ENCODE peak calls at places on chromosomes 11 and 22, in five cellular contexts. One of them, this sample, is unnamed.

GRCh38 chr11:119873761-119874421 is 144.9 kb upstream of the NECTIN1 start:
- DNase-seq in colonic mucosa: no peak
- DNase-seq in osteoblast: no peak
- DNase-seq in Peyer's patch: no peak
- DNase-seq in suprapubic skin: no peak
- DNase-seq in this sample: no peak

GRCh38 chr11:12154871-12155668 is 44.7 kb downstream of the MICAL2 start:
- DNase-seq in suprapubic skin: no peak
- DNase-seq in Peyer's patch: no peak
- DNase-seq in osteoblast: no peak
- DNase-seq in colonic mucosa: no peak
- DNase-seq in this sample: no peak

GRCh38 chr11:30683176-30683575 is 97.0 kb upstream of the MPPED2 start:
- DNase-seq in osteoblast: peak; percentile 17
- DNase-seq in Peyer's patch: no peak
- DNase-seq in suprapubic skin: no peak
- DNase-seq in colonic mucosa: no peak
- DNase-seq in this sample: peak; percentile 1

GRCh38 chr11:117730256-117730800 is 66.7 kb downstream of the DSCAML1 start:
- DNase-seq in Peyer's patch: no peak
- DNase-seq in colonic mucosa: no peak
- DNase-seq in osteoblast: no peak
- DNase-seq in suprapubic skin: no peak
- DNase-seq in this sample: no peak

GRCh38 chr11:130051077-130051476 is 18.6 kb upstream of the APLP2 start:
- DNase-seq in suprapubic skin: no peak
- DNase-seq in Peyer's patch: no peak
- DNase-seq in osteoblast: no peak
- DNase-seq in colonic mucosa: no peak
- DNase-seq in this sample: peak; percentile 51

GRCh38 chr11:1233351-1234053 is 10.6 kb downstream of the MUC5B start:
- DNase-seq in Peyer's patch: no peak
- DNase-seq in osteoblast: peak; percentile 80
- DNase-seq in colonic mucosa: peak; percentile 88
- DNase-seq in suprapubic skin: peak; percentile 52
- DNase-seq in this sample: no peak

GRCh38 chr22:49023879-49024774 is 803.5 kb downstream of the BRD1 start:
- DNase-seq in osteoblast: peak; percentile 45
- DNase-seq in colonic mucosa: no peak
- DNase-seq in Peyer's patch: no peak
- DNase-seq in suprapubic skin: peak; percentile 53
- DNase-seq in this sample: no peak

GRCh38 chr11:36139767-36140166 is 149.5 kb downstream of the COMMD9 start:
- DNase-seq in colonic mucosa: no peak
- DNase-seq in Peyer's patch: no peak
- DNase-seq in suprapubic skin: no peak
- DNase-seq in osteoblast: no peak
- DNase-seq in this sample: no peak

GRCh38 chr11:32586576-32587190 is 3.1 kb downstream of the EIF3M start:
- DNase-seq in Peyer's patch: no peak
- DNase-seq in osteoblast: peak; percentile 88
- DNase-seq in suprapubic skin: no peak
- DNase-seq in colonic mucosa: no peak
- DNase-seq in this sample: peak; percentile 21

GRCh38 chr22:24981066-24981465 is 28.6 kb downstream of the KIAA1671 start:
- DNase-seq in Peyer's patch: no peak
- DNase-seq in osteoblast: peak; percentile 42
- DNase-seq in suprapubic skin: no peak
- DNase-seq in colonic mucosa: no peak
- DNase-seq in this sample: no peak

GRCh38 chr22:24984122-24984521 is 31.6 kb downstream of the KIAA1671 start:
- DNase-seq in suprapubic skin: no peak
- DNase-seq in Peyer's patch: no peak
- DNase-seq in colonic mucosa: no peak
- DNase-seq in osteoblast: no peak
- DNase-seq in this sample: no peak

GRCh38 chr22:24983151-24983550 is 30.6 kb downstream of the KIAA1671 start:
- DNase-seq in suprapubic skin: no peak
- DNase-seq in osteoblast: no peak
- DNase-seq in colonic mucosa: no peak
- DNase-seq in Peyer's patch: no peak
- DNase-seq in this sample: no peak

GRCh38 chr22:24981656-24982055 is 29.1 kb downstream of the KIAA1671 start:
- DNase-seq in colonic mucosa: no peak
- DNase-seq in Peyer's patch: no peak
- DNase-seq in suprapubic skin: no peak
- DNase-seq in osteoblast: no peak
- DNase-seq in this sample: no peak

DNA sequence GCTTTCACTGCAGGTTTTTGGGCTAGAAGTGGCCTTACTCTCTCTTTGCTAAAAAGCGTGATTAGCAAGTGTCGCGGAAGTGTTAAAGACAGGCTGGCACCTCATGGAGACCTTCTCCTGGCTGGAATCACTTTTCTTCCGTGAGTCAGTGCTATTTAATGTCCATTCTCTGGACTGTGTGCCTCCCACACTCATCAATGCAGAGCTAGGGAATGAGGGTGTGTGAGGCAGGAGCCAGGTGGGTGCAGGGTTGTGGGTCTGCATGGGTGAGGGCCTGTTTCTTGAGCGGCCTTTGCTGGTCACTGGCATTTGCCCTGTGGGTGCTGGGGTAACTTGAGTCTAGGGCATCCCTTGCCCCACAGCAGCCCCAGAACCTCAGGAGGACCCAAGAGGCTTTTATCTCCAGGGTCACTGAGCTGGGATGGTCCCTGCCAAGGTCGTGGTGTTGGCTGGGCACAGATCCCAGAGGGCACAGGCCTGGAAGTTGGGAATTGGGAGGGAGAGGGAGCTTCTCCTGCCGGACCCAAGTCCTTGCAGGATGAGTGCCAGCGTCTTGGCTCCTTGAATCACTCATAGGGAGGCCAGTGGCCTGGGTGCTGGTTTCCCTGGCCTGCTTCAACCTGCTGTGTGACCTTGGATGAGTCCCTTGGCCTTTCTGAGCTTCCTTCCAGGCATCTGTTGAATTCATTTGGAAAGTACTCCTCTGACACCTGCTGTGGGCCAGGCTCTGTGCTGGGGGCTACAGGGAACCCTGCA is 30.0 kb downstream of the KIAA1671 start:
- DNase-seq in osteoblast: peak; percentile 48
- DNase-seq in colonic mucosa: no peak
- DNase-seq in Peyer's patch: no peak
- DNase-seq in suprapubic skin: no peak
- DNase-seq in this sample: no peak
- H3K4me3 ChIP-seq in osteoblast: no peak overlapping the region
- H3K4me3 ChIP-seq in colonic mucosa: no peak overlapping the region
- H3K4me3 ChIP-seq in Peyer's patch: no peak overlapping the region
- H3K4me3 ChIP-seq in suprapubic skin: no peak overlapping the region
- H3K4me3 ChIP-seq in this sample: no peak overlapping the region

GRCh38 chr22:22109693-22110466 is 127.3 kb upstream of the TOP3B start:
- DNase-seq in Peyer's patch: no peak
- DNase-seq in suprapubic skin: no peak
- DNase-seq in osteoblast: no peak
- DNase-seq in colonic mucosa: no peak
- DNase-seq in this sample: no peak
- TF ChIP-seq CTCF in Peyer's patch: no peak
- TF ChIP-seq CTCF in suprapubic skin: no peak
- TF ChIP-seq CTCF in osteoblast: no peak
- TF ChIP-seq CTCF in colonic mucosa: no peak
- TF ChIP-seq CTCF in this sample: no peak

GRCh38 chr11:64875369-64876225 is 2.8 kb downstream of the EHD1 start:
- DNase-seq in osteoblast: no peak
- DNase-seq in Peyer's patch: peak; percentile 37
- DNase-seq in colonic mucosa: no peak
- DNase-seq in suprapubic skin: no peak
- DNase-seq in this sample: no peak

GRCh38 chr11:64874308-64874707 is 4.1 kb downstream of the EHD1 start:
- DNase-seq in suprapubic skin: no peak
- DNase-seq in colonic mucosa: no peak
- DNase-seq in osteoblast: no peak
- DNase-seq in Peyer's patch: peak; percentile 85
- DNase-seq in this sample: no peak

GRCh38 chr11:64876226-64876750 is 2.1 kb downstream of the EHD1 start:
- DNase-seq in suprapubic skin: no peak
- DNase-seq in colonic mucosa: no peak
- DNase-seq in Peyer's patch: peak; percentile 33
- DNase-seq in osteoblast: no peak
- DNase-seq in this sample: no peak

GRCh38 chr11:64872790-64873488 is 5.5 kb downstream of the EHD1 start:
- DNase-seq in colonic mucosa: peak; percentile 36
- DNase-seq in osteoblast: no peak
- DNase-seq in suprapubic skin: no peak
- DNase-seq in Peyer's patch: no peak
- DNase-seq in this sample: no peak

GRCh38 chr11:64874841-64875240 is 3.6 kb downstream of the EHD1 start:
- DNase-seq in osteoblast: no peak
- DNase-seq in colonic mucosa: no peak
- DNase-seq in suprapubic skin: no peak
- DNase-seq in Peyer's patch: no peak
- DNase-seq in this sample: no peak
- H3K4me3 ChIP-seq in osteoblast: no peak overlapping the region
- H3K4me3 ChIP-seq in colonic mucosa: no peak overlapping the region
- H3K4me3 ChIP-seq in suprapubic skin: peak overlapping the region; percentile 95
- H3K4me3 ChIP-seq in Peyer's patch: peak overlapping the region; percentile 78
- H3K4me3 ChIP-seq in this sample: peak overlapping the region; percentile 28

GRCh38 chr22:42074153-42074750 is at the start of gene PHETA2:
- DNase-seq in osteoblast: peak; percentile 91
- DNase-seq in colonic mucosa: peak; percentile 65
- DNase-seq in Peyer's patch: peak; percentile 58
- DNase-seq in suprapubic skin: peak; percentile 80
- DNase-seq in this sample: peak; percentile 58
- TF ChIP-seq CTCF in osteoblast: peak; percentile 35
- TF ChIP-seq CTCF in colonic mucosa: peak; percentile 45
- TF ChIP-seq CTCF in Peyer's patch: peak; percentile 48
- TF ChIP-seq CTCF in suprapubic skin: peak; percentile 30
- TF ChIP-seq CTCF in this sample: peak; percentile 43

GRCh38 chr22:29152381-29153138 is 53.1 kb upstream of the EMID1 start:
- DNase-seq in colonic mucosa: peak; percentile 51
- DNase-seq in suprapubic skin: peak; percentile 57
- DNase-seq in osteoblast: no peak
- DNase-seq in Peyer's patch: no peak
- DNase-seq in this sample: no peak

GRCh38 chr22:29152045-29152380 is 53.7 kb upstream of the EMID1 start:
- DNase-seq in osteoblast: peak; percentile 80
- DNase-seq in colonic mucosa: no peak
- DNase-seq in Peyer's patch: no peak
- DNase-seq in suprapubic skin: no peak
- DNase-seq in this sample: no peak

GRCh38 chr22:29156507-29156906 is 49.2 kb upstream of the EMID1 start:
- DNase-seq in suprapubic skin: peak; percentile 36
- DNase-seq in Peyer's patch: no peak
- DNase-seq in osteoblast: peak; percentile 85
- DNase-seq in colonic mucosa: no peak
- DNase-seq in this sample: no peak

GRCh38 chr22:29155966-29156365 is 49.7 kb upstream of the EMID1 start:
- DNase-seq in Peyer's patch: no peak
- DNase-seq in suprapubic skin: peak; percentile 50
- DNase-seq in colonic mucosa: no peak
- DNase-seq in osteoblast: no peak
- DNase-seq in this sample: no peak

GRCh38 chr22:29154364-29155048 is 51.2 kb upstream of the EMID1 start:
- DNase-seq in osteoblast: peak; percentile 91
- DNase-seq in Peyer's patch: no peak
- DNase-seq in colonic mucosa: peak; percentile 74
- DNase-seq in suprapubic skin: peak; percentile 84
- DNase-seq in this sample: peak; percentile 67
- H3K4me3 ChIP-seq in osteoblast: peak overlapping the region; percentile 51
- H3K4me3 ChIP-seq in Peyer's patch: peak overlapping the region; percentile 22
- H3K4me3 ChIP-seq in colonic mucosa: no peak overlapping the region
- H3K4me3 ChIP-seq in suprapubic skin: peak overlapping the region; percentile 31
- H3K4me3 ChIP-seq in this sample: peak overlapping the region; percentile 1

DNA sequence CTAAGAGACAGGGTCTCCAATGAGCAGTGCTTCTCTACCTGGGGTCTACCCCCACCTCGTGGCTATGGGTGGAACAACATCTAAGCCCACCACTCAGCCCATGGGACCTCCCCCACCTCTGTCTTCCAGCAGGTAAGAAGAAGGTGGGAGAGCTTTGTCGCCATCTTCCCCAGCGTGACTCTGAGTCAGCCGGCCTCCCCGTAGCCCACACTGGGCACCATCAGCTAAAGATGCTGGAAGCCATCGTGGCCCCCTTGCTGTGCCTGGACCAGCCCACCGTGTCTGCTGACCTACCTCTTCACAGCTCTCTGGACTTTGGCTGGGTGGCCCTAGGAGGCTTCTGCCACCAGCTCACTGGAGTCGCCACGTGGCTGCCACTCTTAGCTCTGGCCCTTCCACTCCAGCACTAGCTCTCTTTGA is 954 bp downstream of the C11orf86 start:
- DNase-seq in suprapubic skin: no peak
- DNase-seq in colonic mucosa: no peak
- DNase-seq in osteoblast: peak; percentile 18
- DNase-seq in Peyer's patch: no peak
- DNase-seq in this sample: peak; percentile 42
- TF ChIP-seq CTCF in suprapubic skin: no peak
- TF ChIP-seq CTCF in colonic mucosa: peak; percentile 27
- TF ChIP-seq CTCF in osteoblast: peak; percentile 70
- TF ChIP-seq CTCF in Peyer's patch: peak; percentile 59
- TF ChIP-seq CTCF in this sample: peak; percentile 83

DNA sequence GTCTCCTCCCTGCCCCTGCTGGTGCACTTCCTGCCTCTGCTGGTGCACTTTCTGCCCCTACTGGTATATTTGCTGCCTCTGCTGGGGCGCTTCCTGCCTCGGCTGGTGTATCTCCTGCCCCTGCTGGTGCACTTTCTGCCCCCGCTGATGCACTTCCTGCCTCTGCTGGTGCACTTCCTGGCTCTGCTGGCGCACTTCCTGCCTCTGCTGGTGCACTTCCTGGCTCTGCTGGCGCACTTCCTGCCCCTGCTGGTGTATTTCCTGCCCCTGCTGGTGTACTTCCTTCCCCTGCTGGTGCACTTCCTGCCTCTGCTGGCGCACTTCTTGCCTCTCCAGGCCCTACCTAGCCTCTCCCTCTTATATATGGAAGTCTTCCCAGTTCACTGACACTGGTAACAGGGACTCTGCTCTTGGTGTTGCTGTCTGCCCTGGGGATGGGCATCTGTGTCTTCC is 10.1 kb downstream of the MTFP1 start:
- DNase-seq in colonic mucosa: peak; percentile 35
- DNase-seq in osteoblast: no peak
- DNase-seq in suprapubic skin: no peak
- DNase-seq in Peyer's patch: peak; percentile 80
- DNase-seq in this sample: no peak
- H3K4me3 ChIP-seq in colonic mucosa: no peak overlapping the region
- H3K4me3 ChIP-seq in osteoblast: no peak overlapping the region
- H3K4me3 ChIP-seq in suprapubic skin: no peak overlapping the region
- H3K4me3 ChIP-seq in Peyer's patch: no peak overlapping the region
- H3K4me3 ChIP-seq in this sample: no peak overlapping the region

GRCh38 chr22:24426436-24426835 is 963 bp upstream of the ADORA2A start:
- DNase-seq in osteoblast: peak; percentile 68
- DNase-seq in Peyer's patch: no peak
- DNase-seq in colonic mucosa: no peak
- DNase-seq in suprapubic skin: no peak
- DNase-seq in this sample: no peak

GRCh38 chr22:24426859-24427499 is 420 bp upstream of the ADORA2A start:
- DNase-seq in colonic mucosa: no peak
- DNase-seq in osteoblast: peak; percentile 75
- DNase-seq in Peyer's patch: no peak
- DNase-seq in suprapubic skin: no peak
- DNase-seq in this sample: no peak

GRCh38 chr22:24429411-24430365 is 2.3 kb downstream of the ADORA2A start:
- DNase-seq in Peyer's patch: no peak
- DNase-seq in osteoblast: peak; percentile 89
- DNase-seq in colonic mucosa: no peak
- DNase-seq in suprapubic skin: peak; percentile 61
- DNase-seq in this sample: no peak

GRCh38 chr22:24428751-24429410 is 1.5 kb downstream of the ADORA2A start:
- DNase-seq in suprapubic skin: no peak
- DNase-seq in Peyer's patch: no peak
- DNase-seq in colonic mucosa: no peak
- DNase-seq in osteoblast: peak; percentile 42
- DNase-seq in this sample: no peak

GRCh38 chr22:24427500-24428164 is at the start of gene ADORA2A:
- DNase-seq in Peyer's patch: peak; percentile 99
- DNase-seq in colonic mucosa: peak; percentile 51
- DNase-seq in osteoblast: peak; percentile 80
- DNase-seq in suprapubic skin: no peak
- DNase-seq in this sample: no peak
- TF ChIP-seq CTCF in Peyer's patch: peak; percentile 5
- TF ChIP-seq CTCF in colonic mucosa: no peak
- TF ChIP-seq CTCF in osteoblast: no peak
- TF ChIP-seq CTCF in suprapubic skin: no peak
- TF ChIP-seq CTCF in this sample: no peak